ENCODE peak calls at places on chromosomes 6 and 20, in nine cellular contexts. O, I, Q, H, D, A, S, V and K are unnamed samples. For H3K36me3, the result is how much of the 10 kb centered on the place peaks cover.

GRCh38 chr20:3408251-3408637 is 775 bp upstream of the DNAAF9 start:
- DNase-seq in O (no peak), I (no peak), Q (no peak), H (no peak), D (no peak), A (no peak), S (no peak), V (no peak), K (no peak)

GRCh38 chr6:162798546-162798945 is 70.8 kb downstream of the PACRG start:
- DNase-seq in O (no peak), I (no peak), Q (no peak), H (no peak), D (no peak), A (no peak), S (peak), V (no peak), K (no peak)

GRCh38 chr6:160950507-160950906 is 41.1 kb upstream of the MAP3K4 start:
- DNase-seq in O (peak), I (no peak), Q (peak), H (no peak), D (no peak), A (no peak), S (peak), V (no peak), K (no peak)

GRCh38 chr6:113995632-113996031 is 24.7 kb upstream of the HDAC2 start:
- DNase-seq in O (peak), I (peak), Q (peak), H (no peak), D (no peak), A (peak), S (peak), V (peak), K (no peak)

GRCh38 chr20:4661191-4661590 is 60.5 kb upstream of the PRND start:
- DNase-seq in O (no peak), I (no peak), Q (no peak), H (no peak), D (no peak), A (no peak), S (no peak), V (no peak), K (no peak)

GRCh38 chr6:30227763-30228487 is 14.7 kb upstream of the TRIM26 start:
- DNase-seq in O (no peak), I (peak), Q (no peak), H (no peak), D (no peak), A (no peak), S (no peak), V (no peak), K (no peak)

GRCh38 chr20:58482416-58482815 is 32.8 kb downstream of the APCDD1L start:
- DNase-seq in O (no peak), I (peak), Q (peak), H (no peak), D (no peak), A (no peak), S (peak), V (no peak), K (no peak)

GRCh38 chr6:170178266-170178560 is 112.7 kb downstream of the DLL1 start:
- DNase-seq in O (no peak), I (no peak), Q (no peak), H (no peak), D (no peak), A (no peak), S (no peak), V (no peak), K (no peak)

GRCh38 chr6:161498881-161499280 is 225.0 kb upstream of the AGPAT4 start:
- DNase-seq in O (no peak), I (no peak), Q (no peak), H (no peak), D (no peak), A (no peak), S (no peak), V (no peak), K (no peak)

GRCh38 chr6:150143521-150144293 is 863 bp downstream of the PPP1R14C start:
- DNase-seq in O (peak), I (peak), Q (no peak), H (peak), D (no peak), A (peak), S (no peak), V (peak), K (no peak)

GRCh38 chr6:147507162-147508072 is 1.1 kb upstream of the SAMD5 start:
- DNase-seq in O (no peak), I (peak), Q (peak), H (no peak), D (peak), A (peak), S (no peak), V (peak), K (peak)

GRCh38 chr20:38764563-38765355 is 16.5 kb downstream of the ACTR5 start:
- DNase-seq in O (no peak), I (no peak), Q (peak), H (no peak), D (peak), A (no peak), S (peak), V (no peak), K (no peak)

GRCh38 chr6:52667572-52667971 is 3.3 kb upstream of the TMEM14A start:
- DNase-seq in O (no peak), I (no peak), Q (no peak), H (no peak), D (no peak), A (no peak), S (no peak), V (no peak), K (peak)

GRCh38 chr20:667351-668034 is 8.1 kb downstream of the SCRT2 start:
- DNase-seq in O (peak), I (peak), Q (peak), H (no peak), D (peak), A (peak), S (peak), V (peak), K (no peak)

GRCh38 chr6:170344631-170345576 is 38.3 kb downstream of the FAM120B start:
- DNase-seq in O (peak), I (peak), Q (peak), H (no peak), D (peak), A (no peak), S (peak), V (no peak), K (no peak)

GRCh38 chr6:22457986-22458385 is 111.4 kb upstream of the HDGFL1 start:
- DNase-seq in O (no peak), I (no peak), Q (no peak), H (no peak), D (no peak), A (no peak), S (peak), V (no peak), K (no peak)

GRCh38 chr6:81950877-81951276 is 198.4 kb upstream of the TENT5A start:
- DNase-seq in O (no peak), I (no peak), Q (no peak), H (no peak), D (no peak), A (no peak), S (peak), V (no peak), K (no peak)

GRCh38 chr6:26197736-26198625 is 110.8 kb downstream of the HFE start:
- DNase-seq in O (no peak), I (peak), Q (peak), H (no peak), D (no peak), A (no peak), S (peak), V (peak), K (peak)

GRCh38 chr20:40265872-40266533 is 423.0 kb downstream of the MAFB start:
- DNase-seq in O (peak), I (peak), Q (peak), H (no peak), D (no peak), A (no peak), S (peak), V (peak), K (no peak)

GRCh38 chr6:166960609-166960978 is 4.2 kb upstream of the RNASET2 start:
- DNase-seq in O (no peak), I (no peak), Q (no peak), H (no peak), D (no peak), A (no peak), S (no peak), V (no peak), K (no peak)

GRCh38 chr6:164097557-164098398 is 683.3 kb downstream of the QKI start:
- DNase-seq in O (peak), I (peak), Q (peak), H (no peak), D (no peak), A (no peak), S (peak), V (peak), K (no peak)
- H3K4me3 ChIP-seq in O (no peak), I (no peak), Q (no peak), H (no peak), D (no peak), A (no peak), S (no peak), V (no peak), K (no peak)

DNA sequence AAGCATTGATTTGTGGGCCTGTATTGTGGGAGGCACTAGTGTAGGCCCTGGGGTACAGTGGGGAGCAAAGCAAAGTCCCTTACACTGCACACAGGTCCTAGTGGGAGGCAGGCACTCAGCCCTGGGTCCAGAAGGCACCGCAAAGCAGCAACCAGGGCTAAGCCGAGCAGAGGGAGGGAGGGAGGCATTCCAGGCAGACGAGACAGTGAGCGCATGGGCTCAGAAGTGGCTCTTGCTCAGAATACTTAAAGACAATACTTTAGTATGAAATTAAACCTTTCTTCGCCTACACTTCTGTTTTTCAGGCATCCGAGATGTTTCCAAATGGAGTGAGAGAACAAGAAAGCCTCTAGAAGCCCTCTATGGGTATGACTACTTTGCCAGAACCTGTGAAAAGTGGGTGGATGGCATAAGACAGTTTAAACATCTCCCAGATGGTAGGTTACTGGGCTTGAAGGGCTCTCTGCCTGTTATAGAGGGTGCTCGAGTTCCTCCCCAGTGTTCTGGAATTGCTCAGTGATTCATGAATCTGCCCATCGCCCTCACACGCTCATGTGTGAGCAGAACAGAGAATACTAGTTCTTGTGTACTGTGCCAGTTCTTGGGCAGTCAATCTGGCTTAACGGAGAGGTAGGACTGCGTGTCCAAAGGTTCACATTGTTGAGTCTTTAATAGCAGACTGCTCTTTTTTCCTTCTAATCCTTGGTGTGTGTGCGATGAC is 18.7 kb downstream of the BPHL start:
- DNase-seq in O (no peak), I (no peak), Q (no peak), H (no peak), D (peak), A (no peak), S (no peak), V (no peak), K (no peak)
- H3K36me3 ChIP-seq in O (under half), I (under half), Q (half or more), H (under half), D (under half), A (under half), S (under half), V (under half), K (under half)

GRCh38 chr20:36273414-36274247 is 32.5 kb upstream of the DLGAP4 start:
- DNase-seq in O (no peak), I (no peak), Q (peak), H (no peak), D (no peak), A (no peak), S (peak), V (peak), K (no peak)
- TF ChIP-seq CTCF in O (no peak), I (peak), Q (peak), H (peak), D (no peak), A (peak), S (peak), V (peak), K (peak)

GRCh38 chr6:99993146-99993532 is 884 bp downstream of the MCHR2 start:
- DNase-seq in O (no peak), I (no peak), Q (no peak), H (no peak), D (no peak), A (no peak), S (no peak), V (no peak), K (no peak)

GRCh38 chr6:99995916-99996315 is 1.9 kb upstream of the MCHR2 start:
- DNase-seq in O (no peak), I (no peak), Q (no peak), H (no peak), D (no peak), A (no peak), S (no peak), V (no peak), K (no peak)

GRCh38 chr6:99991955-99992354 is 2.1 kb downstream of the MCHR2 start:
- DNase-seq in O (no peak), I (no peak), Q (no peak), H (no peak), D (no peak), A (no peak), S (no peak), V (no peak), K (no peak)

GRCh38 chr6:99997141-99997540 is 3.1 kb upstream of the MCHR2 start:
- DNase-seq in O (no peak), I (no peak), Q (no peak), H (no peak), D (no peak), A (no peak), S (no peak), V (no peak), K (no peak)

GRCh38 chr6:99993533-99994251 is at the start of gene MCHR2:
- DNase-seq in O (no peak), I (peak), Q (no peak), H (peak), D (no peak), A (no peak), S (no peak), V (peak), K (peak)
- H3K4me3 ChIP-seq in O (no peak), I (peak), Q (peak), H (no peak), D (no peak), A (peak), S (no peak), V (peak), K (no peak)

GRCh38 chr20:62011938-62012534 is 53.6 kb downstream of the TAF4 start:
- DNase-seq in O (no peak), I (no peak), Q (no peak), H (peak), D (no peak), A (no peak), S (no peak), V (no peak), K (no peak)
- H3K36me3 ChIP-seq in O (under half), I (under half), Q (under half), H (under half), D (under half), A (half or more), S (under half), V (under half), K (under half)

DNA sequence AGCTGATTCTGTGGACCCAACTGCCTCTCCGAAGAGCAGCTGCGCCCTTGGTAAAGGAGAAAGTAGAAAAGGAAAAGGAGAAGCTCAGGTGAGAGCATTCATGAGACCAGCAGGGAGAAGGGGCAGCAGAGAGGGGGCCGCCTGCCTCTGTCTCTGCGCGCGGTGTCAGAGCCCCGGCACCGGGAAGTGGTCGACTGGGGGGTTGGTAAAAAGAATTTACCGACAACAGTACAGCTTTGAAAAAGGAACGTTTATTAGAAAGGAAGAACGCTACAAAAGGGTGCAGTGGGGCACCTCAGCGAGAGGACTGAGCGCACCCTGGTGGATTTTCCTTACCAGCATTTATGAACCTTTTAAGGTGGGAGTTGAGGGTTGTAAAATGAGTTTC is 61.9 kb downstream of the GPR6 start:
- DNase-seq in O (no peak), I (peak), Q (peak), H (no peak), D (no peak), A (no peak), S (peak), V (peak), K (peak)
- TF ChIP-seq CTCF in O (no peak), I (peak), Q (peak), H (no peak), D (peak), A (peak), S (no peak), V (peak), K (peak)

GRCh38 chr20:22581437-22582385 is 2.7 kb downstream of the FOXA2 start:
- DNase-seq in O (no peak), I (peak), Q (no peak), H (no peak), D (no peak), A (no peak), S (no peak), V (peak), K (no peak)
- H3K4me3 ChIP-seq in O (no peak), I (peak), Q (no peak), H (no peak), D (peak), A (peak), S (no peak), V (no peak), K (no peak)

DNA sequence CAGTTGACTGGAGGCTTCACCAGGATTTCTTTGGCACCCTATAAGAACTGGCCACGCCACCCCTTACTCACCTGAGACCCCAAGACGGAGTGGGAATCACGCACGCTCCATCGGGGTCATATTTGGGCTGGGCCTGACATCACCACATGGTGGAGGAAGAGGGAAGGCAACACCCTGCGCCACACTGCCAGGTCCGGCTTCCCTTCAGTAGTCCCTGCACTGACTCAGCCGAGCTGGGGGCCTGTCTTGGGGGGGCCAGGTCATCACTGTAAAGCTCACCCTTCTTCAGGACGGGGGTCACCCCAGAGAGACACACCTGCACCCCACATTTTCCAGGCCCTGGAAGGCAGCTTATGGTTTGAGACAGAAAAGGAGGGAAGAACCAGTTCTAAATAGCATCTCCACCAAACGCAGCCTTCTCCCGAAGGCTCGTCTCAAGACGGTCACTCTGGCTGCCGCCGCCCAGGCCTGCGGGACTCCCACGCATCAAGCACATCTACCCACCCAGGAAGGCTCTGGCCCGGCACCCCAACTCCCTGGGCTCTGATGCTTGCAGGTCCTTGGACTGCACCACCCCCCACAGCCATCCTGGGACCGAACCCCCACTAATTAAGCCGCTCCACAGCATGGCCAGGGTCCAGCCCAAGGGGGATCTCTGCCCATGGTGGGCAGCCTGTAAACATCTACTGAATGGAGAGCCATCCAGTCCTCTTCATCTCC is 51.8 kb downstream of the GINS1 start:
- DNase-seq in O (no peak), I (peak), Q (no peak), H (no peak), D (no peak), A (no peak), S (no peak), V (no peak), K (no peak)
- H3K36me3 ChIP-seq in O (under half), I (half or more), Q (under half), H (under half), D (under half), A (under half), S (under half), V (under half), K (under half)